ENCODE peak calls at places on chromosome 19, in eight cellular contexts. M is NCI-H524; P is anterior cingulate cortex; K is stimulated activated CD8-positive, alpha-beta memory T cell treated with anti-CD3 and anti-CD28 coated beads, Interleukin-4, amount 100 ng/mL, for 4 hours; F is iPS DF 6.9; D is mucosa of gallbladder; L is stimulated activated CD4-positive, alpha-beta T cell treated with anti-CD3 and anti-CD28 coated beads, Interleukin-2, amount 100 ng/mL, for 24 hours; X is LHCN-M2. W is an unnamed sample.

GRCh38 chr19:35718345-35719041 is 690 bp downstream of the KMT2B start:
- DNase-seq in M (peak), P (peak), K (peak), F (no peak), D (no peak), L (peak), X (peak), W (no peak)

GRCh38 chr19:15252398-15253018 is 20.3 kb upstream of the EPHX3 start:
- DNase-seq in M (no peak), P (peak), K (no peak), F (no peak), D (no peak), L (no peak), X (peak), W (no peak)

GRCh38 chr19:42555317-42555716 is 27.0 kb upstream of the CEACAM1 start:
- DNase-seq in M (no peak), P (no peak), K (no peak), F (no peak), D (no peak), L (no peak), X (no peak), W (no peak)

GRCh38 chr19:37466798-37467607 is at the start of gene ZNF569:
- DNase-seq in M (peak), P (peak), K (peak), F (peak), D (peak), L (peak), X (peak), W (peak)

GRCh38 chr19:45428385-45429231 is 4.9 kb upstream of the ERCC1 start:
- DNase-seq in M (no peak), P (no peak), K (no peak), F (no peak), D (no peak), L (no peak), X (peak), W (no peak)

GRCh38 chr19:18437481-18438330 is at the start of gene ISYNA1:
- DNase-seq in M (peak), P (no peak), K (peak), F (no peak), D (peak), L (peak), X (no peak), W (no peak)

GRCh38 chr19:46383171-46383815 is 30.1 kb downstream of the CCDC8 start:
- DNase-seq in M (no peak), P (no peak), K (no peak), F (no peak), D (no peak), L (no peak), X (no peak), W (no peak)

GRCh38 chr19:12783226-12783848 is 7.9 kb upstream of the JUNB start:
- DNase-seq in M (no peak), P (no peak), K (no peak), F (no peak), D (no peak), L (peak), X (no peak), W (no peak)

GRCh38 chr19:38264486-38265212 is at the start of gene SPINT2:
- DNase-seq in M (peak), P (peak), K (peak), F (peak), D (no peak), L (peak), X (no peak), W (peak)

GRCh38 chr19:17303167-17303939 is at the start of gene ABHD8:
- DNase-seq in M (peak), P (peak), K (peak), F (no peak), D (peak), L (peak), X (peak), W (peak)

GRCh38 chr19:18419195-18419698 is at the start of gene SSBP4:
- DNase-seq in M (peak), P (peak), K (no peak), F (no peak), D (peak), L (peak), X (peak), W (peak)

GRCh38 chr19:408441-409005 is 424 bp downstream of the C2CD4C start:
- DNase-seq in M (no peak), P (no peak), K (no peak), F (no peak), D (no peak), L (no peak), X (no peak), W (no peak)

GRCh38 chr19:33409035-33409434 is 35.5 kb downstream of the CEBPG start:
- DNase-seq in M (no peak), P (no peak), K (no peak), F (no peak), D (no peak), L (no peak), X (no peak), W (no peak)

GRCh38 chr19:35657904-35658700 is 8.2 kb upstream of the UPK1A start:
- DNase-seq in M (no peak), P (no peak), K (no peak), F (no peak), D (no peak), L (no peak), X (peak), W (no peak)

GRCh38 chr19:6480843-6481415 is 658 bp downstream of the DENND1C start:
- DNase-seq in M (no peak), P (no peak), K (peak), F (no peak), D (no peak), L (no peak), X (no peak), W (no peak)

GRCh38 chr19:56271096-56271495 is 1.5 kb upstream of the EDDM13 start:
- DNase-seq in M (no peak), P (no peak), K (no peak), F (no peak), D (no peak), L (no peak), X (no peak), W (no peak)

GRCh38 chr19:39906283-39906682 is 28.2 kb downstream of the FCGBP start:
- DNase-seq in M (no peak), P (no peak), K (no peak), F (no peak), D (no peak), L (no peak), X (no peak), W (no peak)

GRCh38 chr19:33064117-33064777 is 441 bp downstream of the RHPN2 start:
- DNase-seq in M (peak), P (no peak), K (no peak), F (no peak), D (peak), L (no peak), X (no peak), W (no peak)

GRCh38 chr19:50639121-50640112 is at the start of gene SYT3:
- DNase-seq in M (peak), P (peak), K (peak), F (no peak), D (peak), L (peak), X (peak), W (peak)

GRCh38 chr19:7520131-7521051 is 2.0 kb upstream of the MCOLN1 start:
- DNase-seq in M (no peak), P (peak), K (no peak), F (no peak), D (no peak), L (no peak), X (no peak), W (no peak)

GRCh38 chr19:2863818-2864217 is 3.3 kb upstream of the ZNF556 start:
- DNase-seq in M (no peak), P (no peak), K (no peak), F (no peak), D (no peak), L (no peak), X (no peak), W (no peak)

GRCh38 chr19:54532528-54532927 is 29.9 kb downstream of the LAIR2 start:
- DNase-seq in M (no peak), P (no peak), K (no peak), F (no peak), D (no peak), L (no peak), X (no peak), W (no peak)

GRCh38 chr19:19214892-19215291 is 3.1 kb downstream of the NCAN start:
- DNase-seq in M (no peak), P (no peak), K (no peak), F (no peak), D (peak), L (peak), X (peak), W (no peak)

GRCh38 chr19:14003279-14004051 is 2.7 kb downstream of the RFX1 start:
- DNase-seq in M (no peak), P (no peak), K (no peak), F (no peak), D (no peak), L (no peak), X (no peak), W (no peak)

GRCh38 chr19:18160792-18161690 is 8.1 kb downstream of the PIK3R2 start:
- DNase-seq in M (peak), P (peak), K (peak), F (no peak), D (peak), L (peak), X (peak), W (peak)

GRCh38 chr19:3457531-3458228 is 22.6 kb downstream of the SMIM24 start:
- DNase-seq in M (no peak), P (no peak), K (no peak), F (no peak), D (no peak), L (no peak), X (no peak), W (no peak)

GRCh38 chr19:15432018-15432494 is 13.3 kb upstream of the AKAP8L start:
- DNase-seq in M (no peak), P (no peak), K (no peak), F (no peak), D (no peak), L (peak), X (no peak), W (no peak)

GRCh38 chr19:34173145-34173956 is 1.0 kb downstream of the LSM14A start:
- DNase-seq in M (peak), P (no peak), K (no peak), F (peak), D (peak), L (no peak), X (peak), W (no peak)

GRCh38 chr19:19537321-19538048 is 580 bp upstream of the CILP2 start:
- DNase-seq in M (no peak), P (no peak), K (peak), F (no peak), D (no peak), L (no peak), X (no peak), W (no peak)